ENCODE peak calls at places on chromosome 19, in four cellular contexts. A is endothelial cell of umbilical vein, I is SK-N-SH, N is stomach. K is an unnamed sample. For H3K36me3, the result is how much of the 10 kb centered on the place peaks cover.

GRCh38 chr19:45960595-45961235 is 12.9 kb downstream of the NOVA2 start:
- DNase-seq in A (no peak), I (peak), N (no peak), K (no peak)

GRCh38 chr19:19817357-19817756 is 4.2 kb downstream of the ZNF506 start:
- DNase-seq in A (no peak), I (no peak), N (no peak), K (no peak)

GRCh38 chr19:49564616-49565045 is 15.7 kb downstream of the NOSIP start:
- DNase-seq in A (no peak), I (no peak), N (no peak), K (no peak)

GRCh38 chr19:19459099-19459498 is 53.6 kb downstream of the GATAD2A start:
- DNase-seq in A (no peak), I (no peak), N (no peak), K (no peak)

GRCh38 chr19:32558607-32559228 is 22.3 kb upstream of the PDCD5 start:
- DNase-seq in A (no peak), I (no peak), N (no peak), K (no peak)

GRCh38 chr19:58203814-58204475 is 21.1 kb downstream of the ZNF274 start:
- DNase-seq in A (no peak), I (no peak), N (no peak), K (no peak)

GRCh38 chr19:43432866-43433673 is 18.4 kb downstream of the TEX101 start:
- DNase-seq in A (peak), I (peak), N (peak), K (peak)

GRCh38 chr19:14118165-14119051 is 846 bp upstream of the PRKACA start:
- DNase-seq in A (peak), I (peak), N (peak), K (no peak)

GRCh38 chr19:46611791-46612190 is 10.7 kb downstream of the CALM3 start:
- DNase-seq in A (no peak), I (peak), N (no peak), K (no peak)

GRCh38 chr19:31132753-31133110 is 216.5 kb downstream of the TSHZ3 start:
- DNase-seq in A (no peak), I (no peak), N (no peak), K (no peak)

GRCh38 chr19:40397568-40397906 is 7.6 kb upstream of the HIPK4 start:
- DNase-seq in A (no peak), I (no peak), N (no peak), K (peak)
- TF ChIP-seq CTCF in A (no peak), I (no peak), N (no peak), K (no peak)

GRCh38 chr19:54156490-54156889 is 3.0 kb downstream of the LENG1 start:
- DNase-seq in A (no peak), I (no peak), N (no peak), K (no peak)
- H3K36me3 ChIP-seq in A (half or more), I (under half), N (half or more), K (under half)

GRCh38 chr19:42281175-42282035 is 12.4 kb downstream of the CIC start:
- DNase-seq in A (peak), I (no peak), N (no peak), K (peak)
- TF ChIP-seq POLR2AphosphoS5 in A (no peak), I (no peak), N (no peak), K (peak)

DNA sequence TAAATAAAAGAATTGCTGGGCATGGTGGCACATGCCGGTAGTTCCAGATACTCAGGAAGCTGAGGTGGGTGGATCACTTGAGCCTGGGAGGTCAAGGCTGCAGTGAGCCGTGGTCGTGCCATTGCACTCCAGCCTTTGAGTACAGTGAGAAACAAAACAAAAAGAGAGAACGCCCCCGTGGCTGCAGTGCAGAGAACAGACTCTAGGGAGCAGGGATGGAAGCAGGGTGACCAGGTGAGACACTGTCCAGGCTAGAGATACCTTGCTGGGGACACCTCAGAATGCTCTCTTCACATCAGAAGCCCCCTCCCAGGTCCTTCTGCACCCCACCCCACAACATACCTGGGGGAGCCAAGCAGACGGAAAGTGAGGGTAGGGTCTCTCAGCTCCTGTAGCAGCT is 24.8 kb downstream of the MAP4K1 start:
- DNase-seq in A (no peak), I (peak), N (no peak), K (no peak)
- TF ChIP-seq CTCF in A (no peak), I (no peak), N (no peak), K (no peak)

GRCh38 chr19:10361569-10362011 is 18.8 kb downstream of the TYK2 start:
- DNase-seq in A (no peak), I (no peak), N (no peak), K (no peak)
- H3K36me3 ChIP-seq in A (half or more), I (under half), N (half or more), K (under half)

GRCh38 chr19:40266111-40266510 is 19.0 kb downstream of the AKT2 start:
- DNase-seq in A (no peak), I (no peak), N (no peak), K (no peak)
- TF ChIP-seq POLR2AphosphoS5 in A (no peak), I (no peak), N (no peak), K (no peak)

GRCh38 chr19:21571316-21571715 is 65.9 kb downstream of the ZNF429 start:
- DNase-seq in A (no peak), I (no peak), N (no peak), K (no peak)

GRCh38 chr19:21569497-21569870 is 64.1 kb downstream of the ZNF429 start:
- DNase-seq in A (no peak), I (no peak), N (no peak), K (peak)

GRCh38 chr19:21568816-21569496 is 63.6 kb downstream of the ZNF429 start:
- DNase-seq in A (no peak), I (no peak), N (peak), K (no peak)

DNA sequence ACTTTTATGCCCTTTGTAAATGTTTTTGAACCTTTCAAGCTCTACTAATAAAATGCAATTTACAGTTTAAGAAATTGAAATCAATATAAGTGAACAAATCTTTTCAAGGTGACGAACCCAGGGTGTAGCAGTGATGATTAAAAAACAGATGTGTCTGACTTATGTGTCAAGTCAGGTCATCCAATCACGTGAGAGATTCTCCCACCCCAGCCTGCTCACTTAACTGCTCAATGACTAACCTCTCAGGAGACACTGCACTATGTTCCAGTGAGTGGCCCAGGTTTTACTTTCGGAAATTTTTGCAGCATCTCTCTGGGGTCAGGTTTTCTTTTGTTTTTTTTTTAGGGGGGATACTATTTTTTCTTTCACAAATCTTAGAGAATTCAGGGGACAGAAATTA is 60.7 kb downstream of the ZNF429 start:
- DNase-seq in A (no peak), I (no peak), N (no peak), K (no peak)
- TF ChIP-seq CTCF in A (no peak), I (no peak), N (no peak), K (no peak)

GRCh38 chr19:51263808-51264207 is 12.9 kb downstream of the SIGLECL1 start:
- DNase-seq in A (no peak), I (no peak), N (no peak), K (no peak)
- H3K36me3 ChIP-seq in A (under half), I (under half), N (under half), K (under half)

K was measured in upper lobe of left lung.